ENCODE peak calls at places on chromosomes 12 and 14, in five cellular contexts. F is IMR-90, K is mesendoderm, L is mesenchymal stem cell, V is H1. T is an unnamed sample.

GRCh38 chr12:125097427-125097826 is 32.2 kb downstream of the AACS start:
- DNase-seq in F (no peak), K (no peak), L (no peak), V (no peak), T (no peak)

GRCh38 chr12:120230326-120230973 is 29.5 kb upstream of the RPLP0 start:
- DNase-seq in F (peak), K (peak), L (peak), V (peak), T (peak)

GRCh38 chr14:105876829-105877228 is 350.4 kb downstream of the TMEM121 start:
- DNase-seq in F (no peak), K (no peak), L (no peak), V (no peak), T (no peak)

GRCh38 chr14:32382704-32383103 is 53.6 kb downstream of the AKAP6 start:
- DNase-seq in F (no peak), K (peak), L (no peak), V (no peak), T (no peak)

GRCh38 chr12:100555722-100556121 is 17.8 kb upstream of the GAS2L3 start:
- DNase-seq in F (peak), K (no peak), L (peak), V (no peak), T (no peak)

GRCh38 chr14:63205281-63205575 is 985 bp downstream of the RHOJ start:
- DNase-seq in F (no peak), K (no peak), L (no peak), V (no peak), T (no peak)

GRCh38 chr14:81137316-81137715 is 83.4 kb downstream of the GTF2A1 start:
- DNase-seq in F (peak), K (peak), L (peak), V (no peak), T (no peak)

GRCh38 chr12:8697120-8697475 is 693 bp upstream of the RIMKLB start:
- DNase-seq in F (peak), K (peak), L (peak), V (no peak), T (no peak)

GRCh38 chr12:49369723-49370145 is 2.5 kb downstream of the SPATS2 start:
- DNase-seq in F (peak), K (peak), L (peak), V (no peak), T (no peak)

GRCh38 chr14:59482471-59483331 is 1.5 kb downstream of the L3HYPDH start:
- DNase-seq in F (peak), K (peak), L (peak), V (no peak), T (no peak)

GRCh38 chr12:91877022-91877421 is 268.6 kb downstream of the BTG1 start:
- DNase-seq in F (peak), K (peak), L (peak), V (no peak), T (no peak)

DNA sequence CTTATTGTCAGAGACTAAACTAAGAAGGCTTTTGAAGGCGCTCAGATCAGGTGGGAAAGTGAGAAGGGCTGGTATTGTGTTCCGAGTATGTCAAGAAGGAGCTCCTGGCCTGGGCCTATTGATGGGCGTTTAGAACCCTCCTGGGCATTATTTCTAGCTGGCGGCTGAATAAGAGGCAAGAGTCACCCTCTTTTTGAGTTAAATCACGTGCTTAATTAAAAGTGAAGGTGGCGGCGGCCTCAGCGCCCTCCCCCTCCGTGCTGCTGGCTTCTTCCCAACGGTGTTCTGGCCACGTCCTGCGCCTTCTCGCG is 21.0 kb upstream of the GNS start:
- DNase-seq in F (no peak), K (no peak), L (no peak), V (no peak), T (no peak)
- H2BK15ac ChIP-seq in F (no peak), K (no peak), L (no peak), V (no peak), T (peak)

GRCh38 chr12:47219243-47219642 is 139.5 kb upstream of the AMIGO2 start:
- DNase-seq in F (peak), K (no peak), L (no peak), V (no peak), T (no peak)

GRCh38 chr12:47214001-47214619 is 134.4 kb upstream of the AMIGO2 start:
- DNase-seq in F (no peak), K (no peak), L (no peak), V (no peak), T (no peak)

GRCh38 chr12:47218191-47218654 is 138.5 kb upstream of the AMIGO2 start:
- DNase-seq in F (no peak), K (no peak), L (no peak), V (no peak), T (no peak)

GRCh38 chr12:47214771-47215170 is 135.0 kb upstream of the AMIGO2 start:
- DNase-seq in F (no peak), K (no peak), L (no peak), V (no peak), T (no peak)

GRCh38 chr12:47216150-47216677 is 136.5 kb upstream of the AMIGO2 start:
- DNase-seq in F (no peak), K (no peak), L (no peak), V (no peak), T (no peak)
- H3K4me3 ChIP-seq in F (no peak), K (no peak), L (no peak), V (no peak), T (no peak)

GRCh38 chr12:111076199-111076598 is 155.8 kb upstream of the MYL2 start:
- DNase-seq in F (no peak), K (no peak), L (no peak), V (no peak), T (no peak)

GRCh38 chr12:111078731-111079130 is 158.4 kb upstream of the MYL2 start:
- DNase-seq in F (no peak), K (no peak), L (no peak), V (no peak), T (no peak)

GRCh38 chr12:111074559-111074958 is 154.2 kb upstream of the MYL2 start:
- DNase-seq in F (no peak), K (no peak), L (no peak), V (no peak), T (no peak)

GRCh38 chr12:111074965-111075364 is 154.6 kb upstream of the MYL2 start:
- DNase-seq in F (no peak), K (no peak), L (no peak), V (no peak), T (no peak)

GRCh38 chr12:111076611-111077451 is 156.5 kb upstream of the MYL2 start:
- DNase-seq in F (no peak), K (no peak), L (no peak), V (no peak), T (no peak)
- H3K9ac ChIP-seq in F (no peak), K (no peak), L (no peak), V (no peak), T (no peak)

DNA sequence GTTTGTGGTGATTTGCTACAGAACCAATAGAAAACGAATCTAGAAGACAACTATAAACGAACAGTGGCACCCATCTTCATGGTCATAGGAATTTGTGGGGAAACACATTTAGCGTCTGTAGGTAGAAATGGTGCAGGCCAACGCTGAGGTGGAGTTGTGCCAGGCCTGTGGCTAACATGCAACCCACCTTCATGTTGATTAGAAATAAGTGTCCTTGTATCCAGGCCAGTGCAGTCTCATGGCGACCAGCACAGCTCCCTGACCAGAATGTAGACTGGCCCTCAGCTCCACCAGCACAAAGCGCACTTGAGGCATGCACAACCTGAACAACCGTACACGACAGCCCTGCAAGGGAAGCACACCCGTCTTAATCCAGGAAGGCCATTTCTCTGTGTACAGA is 187.0 kb downstream of the TMEM132D start:
- DNase-seq in F (no peak), K (no peak), L (no peak), V (no peak), T (no peak)
- H2BK15ac ChIP-seq in F (no peak), K (no peak), L (no peak), V (no peak), T (no peak)

GRCh38 chr14:73752297-73752992 is 38.3 kb upstream of the PNMA1 start:
- DNase-seq in F (peak), K (peak), L (peak), V (no peak), T (no peak)
- H3K4me3 ChIP-seq in F (no peak), K (no peak), L (no peak), V (no peak), T (no peak)

T was measured in neuronal stem cell.